ENCODE peak calls at places on chromosomes 12 and 14, in four cellular contexts. H, P, U and A are unnamed samples.

GRCh38 chr14:22886500-22887259 is 3.7 kb downstream of the REM2 start:
- DNase-seq in H (peak; percentile 74), P (peak; percentile 56), U (peak; percentile 28), A (peak; percentile 82)

GRCh38 chr12:116266631-116267349 is 10.7 kb downstream of the MED13L start:
- DNase-seq in H (no peak), P (no peak), U (no peak), A (no peak)

GRCh38 chr12:131673519-131674265 is 37.2 kb upstream of the SFSWAP start:
- DNase-seq in H (no peak), P (no peak), U (no peak), A (peak; percentile 42)

GRCh38 chr12:6222009-6222702 is 22.0 kb downstream of the CD9 start:
- DNase-seq in H (no peak), P (no peak), U (no peak), A (no peak)

GRCh38 chr12:125221602-125222001 is 156.4 kb downstream of the AACS start:
- DNase-seq in H (no peak), P (no peak), U (no peak), A (no peak)

GRCh38 chr12:88142610-88142991 is 494 bp downstream of the TMTC3 start:
- DNase-seq in H (no peak), P (no peak), U (no peak), A (peak; percentile 37)

GRCh38 chr14:45135181-45135580 is 549 bp upstream of the FANCM start:
- DNase-seq in H (no peak), P (no peak), U (no peak), A (peak; percentile 27)

GRCh38 chr12:120100630-120101029 is 15.9 kb downstream of the RAB35 start:
- DNase-seq in H (no peak), P (no peak), U (no peak), A (no peak)

GRCh38 chr12:113097716-113098427 is 37.7 kb downstream of the RASAL1 start:
- DNase-seq in H (no peak), P (no peak), U (no peak), A (peak; percentile 83)